ENCODE peak calls at places on chromosomes 16 and 17, in four cellular contexts. One of them, this sample, is unnamed.

GRCh38 chr16:78211951-78212350 is 112.5 kb downstream of the WWOX start:
- DNase-seq in CD8-positive, alpha-beta T cell: no peak
- DNase-seq in A549: peak; percentile 12
- DNase-seq in AG10803: no peak
- DNase-seq in this sample: no peak

GRCh38 chr17:2954898-2955445 is 108.4 kb downstream of the OR1D5 start:
- DNase-seq in CD8-positive, alpha-beta T cell: no peak
- DNase-seq in A549: peak; percentile 98
- DNase-seq in AG10803: peak; percentile 88
- DNase-seq in this sample: peak; percentile 91

GRCh38 chr16:84314814-84315213 is 20.1 kb downstream of the WFDC1 start:
- DNase-seq in CD8-positive, alpha-beta T cell: no peak
- DNase-seq in A549: no peak
- DNase-seq in AG10803: no peak
- DNase-seq in this sample: no peak

GRCh38 chr16:89633064-89633631 is 19.7 kb downstream of the DPEP1 start:
- DNase-seq in CD8-positive, alpha-beta T cell: no peak
- DNase-seq in A549: peak; percentile 83
- DNase-seq in AG10803: peak; percentile 87
- DNase-seq in this sample: peak; percentile 20

GRCh38 chr16:68446941-68447675 is 1.2 kb downstream of the SMPD3 start:
- DNase-seq in CD8-positive, alpha-beta T cell: no peak
- DNase-seq in A549: no peak
- DNase-seq in AG10803: no peak
- DNase-seq in this sample: no peak

GRCh38 chr17:5078106-5079028 is at the start of gene ZFP3:
- DNase-seq in CD8-positive, alpha-beta T cell: peak; percentile 43
- DNase-seq in A549: peak; percentile 92
- DNase-seq in AG10803: peak; percentile 92
- DNase-seq in this sample: peak; percentile 82

GRCh38 chr16:22979038-22979437 is 165.1 kb downstream of the HS3ST2 start:
- DNase-seq in CD8-positive, alpha-beta T cell: no peak
- DNase-seq in A549: peak; percentile 13
- DNase-seq in AG10803: no peak
- DNase-seq in this sample: no peak

GRCh38 chr17:62134397-62134796 is 69.3 kb upstream of the MED13 start:
- DNase-seq in CD8-positive, alpha-beta T cell: no peak
- DNase-seq in A549: peak; percentile 40
- DNase-seq in AG10803: peak; percentile 29
- DNase-seq in this sample: no peak

GRCh38 chr16:55930036-55930435 is 54.9 kb upstream of the CES5A start:
- DNase-seq in CD8-positive, alpha-beta T cell: no peak
- DNase-seq in A549: no peak
- DNase-seq in AG10803: no peak
- DNase-seq in this sample: no peak

GRCh38 chr16:2470603-2471015 is 488 bp upstream of the NTN3 start:
- DNase-seq in CD8-positive, alpha-beta T cell: no peak
- DNase-seq in A549: peak; percentile 41
- DNase-seq in AG10803: no peak
- DNase-seq in this sample: no peak

GRCh38 chr17:27577124-27577761 is 53.7 kb upstream of the LGALS9 start:
- DNase-seq in CD8-positive, alpha-beta T cell: no peak
- DNase-seq in A549: no peak
- DNase-seq in AG10803: peak; percentile 75
- DNase-seq in this sample: peak; percentile 62

GRCh38 chr16:54511181-54511731 is 224.7 kb upstream of the IRX3 start:
- DNase-seq in CD8-positive, alpha-beta T cell: no peak
- DNase-seq in A549: no peak
- DNase-seq in AG10803: peak; percentile 86
- DNase-seq in this sample: peak; percentile 78

GRCh38 chr17:80529104-80529903 is 15.3 kb upstream of the RPTOR start:
- DNase-seq in CD8-positive, alpha-beta T cell: no peak
- DNase-seq in A549: no peak
- DNase-seq in AG10803: no peak
- DNase-seq in this sample: no peak

GRCh38 chr17:74280093-74280513 is 6.1 kb downstream of the DNAI2 start:
- DNase-seq in CD8-positive, alpha-beta T cell: peak; percentile 33
- DNase-seq in A549: no peak
- DNase-seq in AG10803: no peak
- DNase-seq in this sample: no peak

GRCh38 chr17:39925282-39926134 is 1.9 kb downstream of the ORMDL3 start:
- DNase-seq in CD8-positive, alpha-beta T cell: no peak
- DNase-seq in A549: no peak
- DNase-seq in AG10803: no peak
- DNase-seq in this sample: no peak

GRCh38 chr17:5785867-5786509 is 201.7 kb upstream of the NLRP1 start:
- DNase-seq in CD8-positive, alpha-beta T cell: no peak
- DNase-seq in A549: no peak
- DNase-seq in AG10803: peak; percentile 74
- DNase-seq in this sample: peak; percentile 64

GRCh38 chr16:88914750-88915368 is 48.4 kb upstream of the PABPN1L start:
- DNase-seq in CD8-positive, alpha-beta T cell: no peak
- DNase-seq in A549: no peak
- DNase-seq in AG10803: peak; percentile 88
- DNase-seq in this sample: no peak

GRCh38 chr17:40350410-40351184 is 13.9 kb downstream of the GJD3 start:
- DNase-seq in CD8-positive, alpha-beta T cell: no peak
- DNase-seq in A549: no peak
- DNase-seq in AG10803: no peak
- DNase-seq in this sample: no peak

GRCh38 chr17:45925311-45925710 is 31.0 kb downstream of the MAPT start:
- DNase-seq in CD8-positive, alpha-beta T cell: no peak
- DNase-seq in A549: no peak
- DNase-seq in AG10803: no peak
- DNase-seq in this sample: no peak

GRCh38 chr16:47732122-47732805 is 271.1 kb downstream of the PHKB start:
- DNase-seq in CD8-positive, alpha-beta T cell: no peak
- DNase-seq in A549: peak; percentile 28
- DNase-seq in AG10803: peak; percentile 88
- DNase-seq in this sample: no peak

GRCh38 chr16:4733747-4734062 is 366 bp downstream of the ANKS3 start:
- DNase-seq in CD8-positive, alpha-beta T cell: no peak
- DNase-seq in A549: no peak
- DNase-seq in AG10803: no peak
- DNase-seq in this sample: no peak

GRCh38 chr17:7307686-7308624 is 527 bp downstream of the EIF5A start:
- DNase-seq in CD8-positive, alpha-beta T cell: peak; percentile 34
- DNase-seq in A549: peak; percentile 52
- DNase-seq in AG10803: peak; percentile 39
- DNase-seq in this sample: no peak

GRCh38 chr17:181213-182163 is at the start of gene DOC2B:
- DNase-seq in CD8-positive, alpha-beta T cell: no peak
- DNase-seq in A549: no peak
- DNase-seq in AG10803: peak; percentile 22
- DNase-seq in this sample: no peak

GRCh38 chr17:83151442-83152220 is 72.2 kb downstream of the METRNL start:
- DNase-seq in CD8-positive, alpha-beta T cell: no peak
- DNase-seq in A549: no peak
- DNase-seq in AG10803: peak; percentile 64
- DNase-seq in this sample: peak; percentile 82

GRCh38 chr17:19354123-19354522 is 8.4 kb downstream of the B9D1 start:
- DNase-seq in CD8-positive, alpha-beta T cell: no peak
- DNase-seq in A549: peak; percentile 53
- DNase-seq in AG10803: peak; percentile 95
- DNase-seq in this sample: peak; percentile 86

GRCh38 chr16:89023621-89024511 is 46.9 kb upstream of the CBFA2T3 start:
- DNase-seq in CD8-positive, alpha-beta T cell: no peak
- DNase-seq in A549: no peak
- DNase-seq in AG10803: no peak
- DNase-seq in this sample: no peak

GRCh38 chr16:67268136-67268579 is 11.2 kb upstream of the PLEKHG4 start:
- DNase-seq in CD8-positive, alpha-beta T cell: no peak
- DNase-seq in A549: peak; percentile 61
- DNase-seq in AG10803: peak; percentile 93
- DNase-seq in this sample: peak; percentile 90

GRCh38 chr17:57956311-57957119 is 1.3 kb upstream of the CUEDC1 start:
- DNase-seq in CD8-positive, alpha-beta T cell: peak; percentile 7
- DNase-seq in A549: no peak
- DNase-seq in AG10803: no peak
- DNase-seq in this sample: no peak

GRCh38 chr17:52653014-52653413 is 494.5 kb upstream of the CA10 start:
- DNase-seq in CD8-positive, alpha-beta T cell: no peak
- DNase-seq in A549: no peak
- DNase-seq in AG10803: no peak
- DNase-seq in this sample: no peak

GRCh38 chr16:17334096-17334495 is 136.7 kb downstream of the XYLT1 start:
- DNase-seq in CD8-positive, alpha-beta T cell: no peak
- DNase-seq in A549: no peak
- DNase-seq in AG10803: peak; percentile 85
- DNase-seq in this sample: peak; percentile 66

GRCh38 chr17:19010729-19011505 is 6.4 kb upstream of the FAM83G start:
- DNase-seq in CD8-positive, alpha-beta T cell: no peak
- DNase-seq in A549: peak; percentile 85
- DNase-seq in AG10803: no peak
- DNase-seq in this sample: no peak

GRCh38 chr16:50416388-50416787 is 47.6 kb upstream of the BRD7 start:
- DNase-seq in CD8-positive, alpha-beta T cell: no peak
- DNase-seq in A549: no peak
- DNase-seq in AG10803: no peak
- DNase-seq in this sample: no peak

GRCh38 chr16:26762596-26762995 is 304.1 kb upstream of the C16orf82 start:
- DNase-seq in CD8-positive, alpha-beta T cell: no peak
- DNase-seq in A549: no peak
- DNase-seq in AG10803: no peak
- DNase-seq in this sample: no peak

GRCh38 chr17:42286411-42287295 is 1.6 kb upstream of the STAT5A start:
- DNase-seq in CD8-positive, alpha-beta T cell: no peak
- DNase-seq in A549: no peak
- DNase-seq in AG10803: no peak
- DNase-seq in this sample: no peak

GRCh38 chr17:2222901-2223616 is 80.5 kb downstream of the SMG6 start:
- DNase-seq in CD8-positive, alpha-beta T cell: peak; percentile 27
- DNase-seq in A549: no peak
- DNase-seq in AG10803: peak; percentile 85
- DNase-seq in this sample: peak; percentile 60

GRCh38 chr17:13599808-13600398 is 1.8 kb downstream of the HS3ST3A1 start:
- DNase-seq in CD8-positive, alpha-beta T cell: no peak
- DNase-seq in A549: no peak
- DNase-seq in AG10803: no peak
- DNase-seq in this sample: peak; percentile 52
- H3K4me3 ChIP-seq in CD8-positive, alpha-beta T cell: no peak overlapping the region
- H3K4me3 ChIP-seq in A549: no peak overlapping the region
- H3K4me3 ChIP-seq in AG10803: peak overlapping the region; percentile 87
- H3K4me3 ChIP-seq in this sample: peak overlapping the region; percentile 86

DNA sequence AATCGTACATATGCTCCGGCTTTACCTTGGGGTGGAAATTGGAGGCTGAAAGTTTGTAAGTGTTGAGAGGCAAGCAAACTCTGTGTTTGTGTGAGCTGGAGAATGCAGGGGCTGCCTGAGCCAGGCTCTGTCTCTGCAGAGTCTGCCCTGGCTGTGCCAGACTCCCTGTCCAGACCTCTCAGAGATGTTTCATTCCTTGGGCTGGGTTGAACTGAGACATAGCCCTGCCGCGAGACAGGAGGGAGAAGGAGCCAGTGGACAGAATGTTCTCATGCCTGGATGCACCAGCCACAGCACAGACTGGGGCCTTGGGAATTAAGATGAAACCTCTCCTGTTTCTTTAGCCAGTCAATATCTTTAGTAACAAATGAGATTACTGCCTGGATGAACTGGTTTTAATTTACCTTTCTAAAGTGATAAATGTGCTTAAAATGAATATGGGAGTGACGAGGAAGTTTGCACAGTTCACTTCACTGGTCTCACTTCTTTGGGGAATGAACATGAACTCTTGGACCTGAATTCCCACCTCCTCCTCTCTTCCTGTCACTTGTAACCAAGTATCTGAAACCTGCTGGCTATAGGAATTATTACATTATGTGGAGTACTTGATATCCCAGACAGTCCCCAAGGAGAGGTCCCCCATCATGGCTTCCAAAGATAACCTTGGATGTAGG is 40.1 kb downstream of the YPEL2 start:
- DNase-seq in CD8-positive, alpha-beta T cell: no peak
- DNase-seq in A549: no peak
- DNase-seq in AG10803: peak; percentile 65
- DNase-seq in this sample: no peak
- TF ChIP-seq CTCF in CD8-positive, alpha-beta T cell: no peak
- TF ChIP-seq CTCF in A549: no peak
- TF ChIP-seq CTCF in AG10803: no peak
- TF ChIP-seq CTCF in this sample: no peak

GRCh38 chr16:31182391-31182790 is 2.5 kb downstream of the FUS start:
- DNase-seq in CD8-positive, alpha-beta T cell: no peak
- DNase-seq in A549: no peak
- DNase-seq in AG10803: no peak
- DNase-seq in this sample: no peak
- H3K4me3 ChIP-seq in CD8-positive, alpha-beta T cell: peak overlapping the region; percentile 80
- H3K4me3 ChIP-seq in A549: peak overlapping the region; percentile 68
- H3K4me3 ChIP-seq in AG10803: peak overlapping the region; percentile 94
- H3K4me3 ChIP-seq in this sample: peak overlapping the region; percentile 98

GRCh38 chr17:47847341-47848197 is 3.4 kb downstream of the SP6 start:
- DNase-seq in CD8-positive, alpha-beta T cell: no peak
- DNase-seq in A549: no peak
- DNase-seq in AG10803: no peak
- DNase-seq in this sample: no peak
- TF ChIP-seq CTCF in CD8-positive, alpha-beta T cell: peak; percentile 33
- TF ChIP-seq CTCF in A549: no peak
- TF ChIP-seq CTCF in AG10803: peak; percentile 34
- TF ChIP-seq CTCF in this sample: peak; percentile 38

DNA sequence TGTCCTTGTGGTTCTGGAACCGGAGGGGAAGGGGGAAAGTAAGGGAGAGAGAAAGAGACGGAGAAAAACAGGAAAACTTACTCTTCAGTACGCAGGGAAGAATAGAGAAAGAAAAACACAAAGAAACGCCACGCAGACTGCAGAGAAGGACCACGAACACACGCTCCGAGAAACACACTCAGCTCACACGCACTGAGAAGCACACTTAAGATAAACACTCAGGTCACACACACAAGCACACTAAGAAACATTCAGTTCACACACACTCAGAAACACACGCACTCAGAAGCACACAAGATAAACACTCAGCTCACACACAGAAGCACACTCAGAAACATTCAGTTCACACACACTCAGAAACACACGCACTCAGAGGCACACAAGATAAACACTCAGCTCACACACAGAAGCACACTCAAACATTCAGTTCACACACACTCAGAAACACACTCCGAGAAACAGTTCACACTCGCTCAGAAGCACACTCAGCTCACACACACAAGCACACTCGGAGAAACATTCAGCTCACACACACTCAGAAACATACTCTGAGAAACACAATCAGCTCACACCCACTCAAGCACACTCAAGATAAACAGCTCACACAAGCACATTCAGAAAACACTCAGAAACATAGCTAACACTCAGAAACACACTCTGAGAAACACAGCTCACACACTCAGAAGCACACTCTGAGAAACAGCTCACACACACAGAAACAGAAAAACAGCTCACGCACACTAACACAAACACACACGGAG is 754 bp downstream of the TMEM98 start:
- DNase-seq in CD8-positive, alpha-beta T cell: no peak
- DNase-seq in A549: no peak
- DNase-seq in AG10803: peak; percentile 24
- DNase-seq in this sample: peak; percentile 37
- H3K4me3 ChIP-seq in CD8-positive, alpha-beta T cell: no peak overlapping the region
- H3K4me3 ChIP-seq in A549: peak overlapping the region; percentile 97
- H3K4me3 ChIP-seq in AG10803: peak overlapping the region; percentile 80
- H3K4me3 ChIP-seq in this sample: peak overlapping the region; percentile 55